ENCODE peak calls at places on chromosomes 13 and 19, in six cellular contexts. G is ascending aorta; U is T-cell; B is stimulated activated CD4-positive, alpha-beta T cell treated with anti-CD3 and anti-CD28 coated beads, Interleukin-15, amount 100 ng/mL, for 24 hours; S is fibroblast of villous mesenchyme; N is HS-27A. I is an unnamed sample.

GRCh38 chr13:100506600-100507422 is 81.8 kb downstream of the GGACT start:
- DNase-seq in G (no peak), U (no peak), B (no peak), S (no peak), N (no peak), I (no peak)

GRCh38 chr13:110965038-110965754 is 50.3 kb upstream of the ANKRD10 start:
- DNase-seq in G (no peak), U (no peak), B (peak), S (peak), N (no peak), I (no peak)

GRCh38 chr13:21557995-21558394 is 46.0 kb downstream of the MICU2 start:
- DNase-seq in G (no peak), U (no peak), B (no peak), S (peak), N (no peak), I (no peak)

GRCh38 chr19:15562145-15562544 is 52.9 kb upstream of the CYP4F8 start:
- DNase-seq in G (no peak), U (no peak), B (no peak), S (no peak), N (no peak), I (no peak)

GRCh38 chr13:71864094-71864980 is 2.7 kb downstream of the DACH1 start:
- DNase-seq in G (no peak), U (no peak), B (peak), S (peak), N (no peak), I (no peak)

GRCh38 chr13:33285420-33286124 is at the start of gene STARD13:
- DNase-seq in G (peak), U (no peak), B (peak), S (peak), N (peak), I (peak)

GRCh38 chr19:48290923-48291700 is 21.2 kb downstream of the ZNF114 start:
- DNase-seq in G (no peak), U (peak), B (peak), S (peak), N (peak), I (peak)

GRCh38 chr19:55165952-55166529 is 372 bp downstream of the DNAAF3 start:
- DNase-seq in G (no peak), U (peak), B (peak), S (peak), N (no peak), I (peak)

GRCh38 chr19:51071006-51071405 is 6.1 kb upstream of the KLK13 start:
- DNase-seq in G (no peak), U (no peak), B (no peak), S (no peak), N (no peak), I (no peak)

GRCh38 chr13:27978301-27978968 is 9.3 kb upstream of the CDX2 start:
- DNase-seq in G (no peak), U (no peak), B (no peak), S (no peak), N (no peak), I (no peak)

GRCh38 chr13:28301839-28302238 is 163.5 kb downstream of the PAN3 start:
- DNase-seq in G (no peak), U (no peak), B (no peak), S (no peak), N (no peak), I (no peak)

GRCh38 chr13:74678308-74678958 is 544.2 kb upstream of the KLF12 start:
- DNase-seq in G (no peak), U (no peak), B (no peak), S (peak), N (no peak), I (no peak)

GRCh38 chr19:29676586-29676985 is 11.3 kb downstream of the PLEKHF1 start:
- DNase-seq in G (no peak), U (no peak), B (no peak), S (no peak), N (no peak), I (no peak)

GRCh38 chr19:12721656-12722565 is 1.8 kb downstream of the TNPO2 start:
- DNase-seq in G (no peak), U (peak), B (peak), S (peak), N (no peak), I (no peak)

GRCh38 chr13:63910406-63910957 is 2494.8 kb upstream of the PCDH20 start:
- DNase-seq in G (no peak), U (no peak), B (no peak), S (no peak), N (no peak), I (peak)

GRCh38 chr19:3500429-3501101 is at the start of gene DOHH:
- DNase-seq in G (peak), U (peak), B (peak), S (peak), N (peak), I (peak)

GRCh38 chr13:99421758-99422555 is 79.3 kb upstream of the TM9SF2 start:
- DNase-seq in G (no peak), U (no peak), B (no peak), S (no peak), N (no peak), I (no peak)

I was measured in midbrain.